ENCODE peak calls at places on chromosome 2, in seven cellular contexts. L is transverse colon, M is ovary, F is HepG2, P is GM12878, D is A549, X is tibial nerve. J is an unnamed sample.

GRCh38 chr2:108586631-108587030 is 52.4 kb downstream of the LIMS1 start:
- DNase-seq in L (no peak), M (no peak), F (no peak), P (no peak), D (no peak), X (no peak), J (no peak)

GRCh38 chr2:158932246-158932645 is 36.2 kb upstream of the TANC1 start:
- DNase-seq in L (no peak), M (no peak), F (no peak), P (no peak), D (no peak), X (no peak), J (no peak)

GRCh38 chr2:222480497-222480896 is 56.2 kb downstream of the SGPP2 start:
- DNase-seq in L (no peak), M (no peak), F (no peak), P (no peak), D (no peak), X (no peak), J (no peak)

GRCh38 chr2:177554365-177554764 is 161.8 kb downstream of the AGPS start:
- DNase-seq in L (no peak), M (no peak), F (no peak), P (no peak), D (no peak), X (no peak), J (no peak)

GRCh38 chr2:64202206-64202864 is 58.1 kb upstream of the PELI1 start:
- DNase-seq in L (no peak), M (no peak), F (no peak), P (peak; percentile 45), D (no peak), X (no peak), J (no peak)

GRCh38 chr2:58428286-58428552 is 187.1 kb upstream of the FANCL start:
- DNase-seq in L (no peak), M (no peak), F (no peak), P (no peak), D (peak; percentile 21), X (no peak), J (no peak)

GRCh38 chr2:55019547-55020258 is 30.5 kb downstream of the RTN4 start:
- DNase-seq in L (no peak), M (no peak), F (no peak), P (no peak), D (no peak), X (no peak), J (no peak)

GRCh38 chr2:70716131-70716766 is 51.8 kb downstream of the ADD2 start:
- DNase-seq in L (no peak), M (no peak), F (no peak), P (no peak), D (no peak), X (no peak), J (peak; percentile 50)

GRCh38 chr2:3116371-3116770 is 261.2 kb downstream of the EIPR1 start:
- DNase-seq in L (no peak), M (no peak), F (no peak), P (no peak), D (no peak), X (no peak), J (no peak)

GRCh38 chr2:117770696-117771095 is 43.8 kb upstream of the DDX18 start:
- DNase-seq in L (no peak), M (no peak), F (no peak), P (no peak), D (no peak), X (no peak), J (no peak)

GRCh38 chr2:160365691-160366367 is 127.8 kb downstream of the RBMS1 start:
- DNase-seq in L (peak; percentile 71), M (no peak), F (no peak), P (no peak), D (no peak), X (peak; percentile 71), J (peak; percentile 81)

GRCh38 chr2:234290196-234290595 is 206.7 kb downstream of the ARL4C start:
- DNase-seq in L (no peak), M (no peak), F (no peak), P (no peak), D (no peak), X (no peak), J (no peak)

GRCh38 chr2:127594116-127594591 is 51.8 kb upstream of the GPR17 start:
- DNase-seq in L (peak; percentile 2), M (no peak), F (no peak), P (no peak), D (no peak), X (no peak), J (no peak)

GRCh38 chr2:128578406-128579385 is 260.0 kb upstream of the HS6ST1 start:
- DNase-seq in L (no peak), M (no peak), F (no peak), P (no peak), D (no peak), X (no peak), J (peak; percentile 35)

GRCh38 chr2:173354601-173355131 is at the start of gene CDCA7:
- DNase-seq in L (peak; percentile 76), M (peak; percentile 35), F (peak; percentile 64), P (no peak), D (peak; percentile 71), X (no peak), J (peak; percentile 69)

GRCh38 chr2:225196579-225196978 is 154.3 kb upstream of the DOCK10 start:
- DNase-seq in L (no peak), M (no peak), F (no peak), P (no peak), D (no peak), X (no peak), J (no peak)

GRCh38 chr2:43127208-43127940 is 99.0 kb downstream of the ZFP36L2 start:
- DNase-seq in L (peak; percentile 84), M (no peak), F (peak; percentile 68), P (no peak), D (peak; percentile 52), X (no peak), J (peak; percentile 81)

GRCh38 chr2:43126817-43127207 is 99.6 kb downstream of the ZFP36L2 start:
- DNase-seq in L (no peak), M (no peak), F (no peak), P (no peak), D (no peak), X (no peak), J (peak; percentile 63)

GRCh38 chr2:43129676-43130547 is 96.5 kb downstream of the ZFP36L2 start:
- DNase-seq in L (peak; percentile 60), M (no peak), F (peak; percentile 65), P (no peak), D (no peak), X (no peak), J (peak; percentile 79)

GRCh38 chr2:43129254-43129653 is 97.2 kb downstream of the ZFP36L2 start:
- DNase-seq in L (no peak), M (no peak), F (no peak), P (no peak), D (no peak), X (no peak), J (peak; percentile 46)

DNA sequence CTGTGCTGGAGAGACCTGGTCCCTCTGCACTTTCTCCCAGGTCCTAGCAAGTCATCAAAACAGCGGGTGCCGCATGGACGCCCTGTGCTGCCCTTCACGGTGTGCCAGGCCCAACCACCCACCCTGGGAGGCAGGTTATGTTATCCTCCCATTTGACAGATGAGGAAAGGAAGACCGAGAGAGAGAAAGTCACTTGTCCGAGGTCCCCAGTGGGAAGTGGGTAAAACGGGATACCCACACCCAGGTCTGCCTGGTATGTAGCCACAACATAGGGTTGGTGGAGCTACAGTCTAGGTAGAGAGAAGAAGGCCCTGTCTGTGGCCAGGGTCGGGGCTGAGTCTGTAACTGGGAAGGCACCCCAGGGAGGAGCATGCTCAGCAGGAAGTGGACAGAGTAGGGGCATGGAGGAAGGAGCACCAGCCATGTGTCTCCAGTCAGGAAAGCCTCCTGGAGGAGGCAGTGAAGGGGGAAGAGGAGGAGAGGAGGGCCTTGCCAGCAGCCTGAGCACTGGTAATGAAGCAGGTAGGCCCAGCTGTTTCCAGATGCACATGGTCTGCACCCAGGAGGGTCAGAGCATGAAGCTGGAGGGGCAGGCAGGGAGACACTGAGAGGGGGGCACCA is 98.4 kb downstream of the ZFP36L2 start:
- DNase-seq in L (no peak), M (no peak), F (no peak), P (no peak), D (no peak), X (no peak), J (peak; percentile 58)
- TF ChIP-seq POLR2A in L (no peak), M (no peak), F (no peak), P (no peak), D (no peak), X (no peak), J (no peak)

GRCh38 chr2:186594001-186594722 is 4.3 kb downstream of the ITGAV start:
- DNase-seq in L (no peak), M (no peak), F (no peak), P (no peak), D (no peak), X (no peak), J (no peak)

GRCh38 chr2:186590538-186591441 is 934 bp downstream of the ITGAV start:
- DNase-seq in L (peak; percentile 41), M (peak; percentile 47), F (peak; percentile 48), P (no peak), D (peak; percentile 32), X (peak; percentile 26), J (no peak)

GRCh38 chr2:186592137-186592875 is 2.5 kb downstream of the ITGAV start:
- DNase-seq in L (no peak), M (no peak), F (no peak), P (no peak), D (no peak), X (no peak), J (no peak)

GRCh38 chr2:186599186-186599778 is 9.4 kb downstream of the ITGAV start:
- DNase-seq in L (no peak), M (no peak), F (no peak), P (no peak), D (no peak), X (no peak), J (no peak)

GRCh38 chr2:186595219-186595618 is 5.4 kb downstream of the ITGAV start:
- DNase-seq in L (no peak), M (peak; percentile 42), F (peak; percentile 97), P (no peak), D (no peak), X (no peak), J (no peak)
- TF ChIP-seq EP300 in L (no peak), M (no peak), F (peak; percentile 86), P (no peak), D (no peak), X (no peak), J (no peak)

GRCh38 chr2:26455037-26455800 is 22.7 kb downstream of the OTOF start:
- DNase-seq in L (no peak), M (no peak), F (no peak), P (no peak), D (no peak), X (no peak), J (peak; percentile 46)
- TF ChIP-seq POLR2A in L (no peak), M (no peak), F (no peak), P (no peak), D (no peak), X (no peak), J (no peak)

DNA sequence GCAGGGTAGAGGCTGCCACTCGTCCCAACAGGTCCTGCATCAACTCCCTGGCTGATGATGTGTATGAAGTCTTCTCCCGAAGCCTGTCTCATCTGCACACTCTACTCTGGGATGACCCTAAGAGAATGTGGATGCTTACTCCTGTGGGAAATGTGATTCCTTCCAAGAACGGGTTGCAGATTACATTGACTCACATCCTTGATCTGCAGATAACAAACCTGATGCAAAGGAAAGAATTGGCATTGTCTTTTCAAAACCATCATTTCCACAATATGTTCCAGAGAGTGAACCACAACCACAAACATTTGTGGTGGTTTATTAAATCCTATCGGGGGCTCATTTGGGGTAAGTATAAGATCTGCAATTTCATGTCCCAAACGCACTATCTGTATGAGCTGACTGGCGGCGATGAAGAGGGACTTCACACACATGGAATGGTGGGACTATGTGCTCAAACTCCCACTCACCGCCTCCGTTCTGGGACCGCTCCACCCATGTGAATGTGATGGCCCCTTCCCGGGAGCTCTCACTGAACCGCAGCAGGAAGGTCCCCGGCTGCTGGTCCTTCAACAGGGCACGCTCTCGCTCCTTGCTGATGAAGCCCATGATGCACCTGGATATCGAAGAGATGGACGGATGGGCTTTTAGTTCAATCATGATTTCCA is 35.5 kb downstream of the STAT1 start:
- DNase-seq in L (no peak), M (no peak), F (no peak), P (no peak), D (no peak), X (no peak), J (no peak)
- TF ChIP-seq EP300 in L (no peak), M (no peak), F (no peak), P (no peak), D (no peak), X (no peak), J (no peak)

J was measured in sigmoid colon.